ENCODE peak calls at places on chromosomes 3 and 15, in five cellular contexts. W is endothelial cell, L is A549, O is fibroblast of pulmonary artery, N is fibroblast of mammary gland. U is an unnamed sample.

GRCh38 chr3:127389415-127389814 is 101.6 kb upstream of the PRR20G start:
- DNase-seq in O (no peak), N (no peak), W (no peak), L (no peak), U (no peak)

GRCh38 chr3:44909063-44909462 is 34.7 kb downstream of the TGM4 start:
- DNase-seq in L (no peak), W (no peak), O (no peak), N (no peak), U (no peak)

GRCh38 chr15:49747340-49747739 is 126.5 kb downstream of the DTWD1 start:
- DNase-seq in W (no peak), N (no peak), O (no peak), L (no peak), U (no peak)

GRCh38 chr3:141227752-141228151 is 3.9 kb upstream of the PXYLP1 start:
- DNase-seq in O (peak), L (no peak), N (peak), W (no peak), U (peak)

GRCh38 chr15:48798319-48798718 is 12.6 kb downstream of the CEP152 start:
- DNase-seq in L (no peak), W (no peak), O (no peak), N (no peak), U (no peak)

GRCh38 chr3:4754180-4755086 is 224.8 kb upstream of the BHLHE40 start:
- DNase-seq in W (no peak), O (no peak), L (no peak), N (no peak), U (no peak)

GRCh38 chr3:151578495-151578894 is 117.6 kb upstream of the IGSF10 start:
- DNase-seq in O (no peak), W (no peak), L (no peak), N (no peak), U (no peak)

GRCh38 chr3:42702982-42703694 is 540 bp upstream of the HHATL start:
- DNase-seq in N (no peak), O (no peak), L (no peak), W (no peak), U (no peak)

GRCh38 chr3:187770224-187770623 is 25.0 kb upstream of the BCL6 start:
- DNase-seq in O (no peak), W (no peak), L (no peak), N (no peak), U (no peak)

GRCh38 chr15:29090617-29091466 is 178.8 kb downstream of the NSMCE3 start:
- DNase-seq in L (peak), N (peak), O (peak), W (peak), U (no peak)

GRCh38 chr3:42988566-42988965 is 9.5 kb downstream of the GASK1A start:
- DNase-seq in W (no peak), O (no peak), L (no peak), N (no peak), U (no peak)

GRCh38 chr3:149016669-149017541 is 25.6 kb downstream of the GYG1 start:
- DNase-seq in N (peak), O (peak), L (no peak), W (no peak), U (peak)

GRCh38 chr3:64267774-64268604 is 42.7 kb upstream of the PRICKLE2 start:
- DNase-seq in W (peak), L (no peak), O (peak), N (peak), U (no peak)

GRCh38 chr3:115961390-115961789 is 338.1 kb downstream of the GAP43 start:
- DNase-seq in W (no peak), L (no peak), N (peak), O (no peak), U (no peak)

GRCh38 chr3:54188176-54188791 is 65.9 kb downstream of the CACNA2D3 start:
- DNase-seq in L (peak), N (peak), W (peak), O (peak), U (peak)

GRCh38 chr3:37703633-37704032 is 158.0 kb upstream of the CTDSPL start:
- DNase-seq in W (no peak), N (peak), L (no peak), O (peak), U (no peak)

GRCh38 chr15:68789921-68790575 is 30.6 kb downstream of the ANP32A start:
- DNase-seq in N (no peak), L (no peak), O (peak), W (peak), U (no peak)

GRCh38 chr3:16059081-16059537 is 115.4 kb upstream of the GALNT15 start:
- DNase-seq in L (no peak), O (no peak), W (no peak), N (peak), U (no peak)

GRCh38 chr15:59687831-59688230 is 1.3 kb downstream of the BNIP2 start:
- DNase-seq in N (peak), O (peak), L (no peak), W (no peak), U (no peak)

GRCh38 chr3:127735767-127736693 is 63.3 kb downstream of the ABTB1 start:
- DNase-seq in W (no peak), L (peak), O (peak), N (peak), U (peak)

GRCh38 chr15:52441846-52442245 is 86.8 kb downstream of the MYO5A start:
- DNase-seq in N (no peak), W (no peak), O (peak), L (no peak), U (no peak)

GRCh38 chr3:98574157-98574556 is 19.3 kb downstream of the CPOX start:
- DNase-seq in W (no peak), L (no peak), N (no peak), O (no peak), U (no peak)

GRCh38 chr3:149726716-149727407 is 25.4 kb downstream of the COMMD2 start:
- DNase-seq in O (no peak), L (no peak), W (no peak), N (peak), U (no peak)

GRCh38 chr3:183449391-183449790 is 21.0 kb upstream of the MCF2L2 start:
- DNase-seq in W (no peak), N (no peak), O (peak), L (no peak), U (no peak)

GRCh38 chr15:99702895-99703602 is 30.2 kb downstream of the LYSMD4 start:
- DNase-seq in N (no peak), W (no peak), O (peak), L (no peak), U (no peak)

GRCh38 chr3:181316481-181316880 is 326.9 kb upstream of the DNAJC19 start:
- DNase-seq in O (peak), N (peak), L (no peak), W (peak), U (no peak)

GRCh38 chr3:17678116-17678741 is 64.2 kb downstream of the TBC1D5 start:
- DNase-seq in W (no peak), L (no peak), O (peak), N (peak), U (no peak)

GRCh38 chr3:10242182-10243065 is 5.8 kb upstream of the TATDN2 start:
- DNase-seq in W (no peak), O (peak), N (peak), L (no peak), U (no peak)

GRCh38 chr15:36977620-36978610 is 122.4 kb downstream of the MEIS2 start:
- DNase-seq in N (no peak), L (no peak), W (no peak), O (no peak), U (no peak)

GRCh38 chr3:11195201-11195600 is 40.9 kb downstream of the HRH1 start:
- DNase-seq in W (no peak), L (no peak), O (no peak), N (no peak), U (no peak)

GRCh38 chr3:98962951-98963350 is 61.5 kb upstream of the DCBLD2 start:
- DNase-seq in W (no peak), L (no peak), N (peak), O (no peak), U (no peak)

GRCh38 chr3:82382831-82383230 is 621.4 kb upstream of the GBE1 start:
- DNase-seq in O (no peak), L (no peak), W (no peak), N (no peak), U (no peak)

GRCh38 chr15:84022516-84022915 is 213.1 kb upstream of the GOLGA6L4 start:
- DNase-seq in L (no peak), N (no peak), W (no peak), O (no peak), U (no peak)

GRCh38 chr15:84023636-84024035 is 211.9 kb upstream of the GOLGA6L4 start:
- DNase-seq in W (peak), L (peak), O (peak), N (peak), U (peak)
- TF ChIP-seq CTCF in W (peak), L (peak), O (peak), N (peak), U (peak)

GRCh38 chr3:186567072-186567921 is at the start of gene TBCCD1:
- DNase-seq in O (peak), N (peak), L (peak), W (peak), U (peak)
- TF ChIP-seq CTCF in O (no peak), N (no peak), L (no peak), W (no peak), U (no peak)

GRCh38 chr3:65914032-65914739 is 124.5 kb downstream of the MAGI1 start:
- DNase-seq in L (no peak), N (no peak), O (no peak), W (no peak), U (no peak)

GRCh38 chr3:65912647-65913046 is 126.1 kb downstream of the MAGI1 start:
- DNase-seq in L (no peak), W (no peak), N (no peak), O (no peak), U (no peak)

GRCh38 chr3:65915477-65915876 is 123.2 kb downstream of the MAGI1 start:
- DNase-seq in O (no peak), N (no peak), L (no peak), W (no peak), U (no peak)

GRCh38 chr3:65919841-65920240 is 118.9 kb downstream of the MAGI1 start:
- DNase-seq in N (peak), W (no peak), O (peak), L (no peak), U (no peak)

GRCh38 chr3:65914740-65915366 is 123.9 kb downstream of the MAGI1 start:
- DNase-seq in O (no peak), L (no peak), N (peak), W (no peak), U (no peak)
- TF ChIP-seq CTCF in O (peak), L (peak), N (peak), W (no peak), U (peak)

DNA sequence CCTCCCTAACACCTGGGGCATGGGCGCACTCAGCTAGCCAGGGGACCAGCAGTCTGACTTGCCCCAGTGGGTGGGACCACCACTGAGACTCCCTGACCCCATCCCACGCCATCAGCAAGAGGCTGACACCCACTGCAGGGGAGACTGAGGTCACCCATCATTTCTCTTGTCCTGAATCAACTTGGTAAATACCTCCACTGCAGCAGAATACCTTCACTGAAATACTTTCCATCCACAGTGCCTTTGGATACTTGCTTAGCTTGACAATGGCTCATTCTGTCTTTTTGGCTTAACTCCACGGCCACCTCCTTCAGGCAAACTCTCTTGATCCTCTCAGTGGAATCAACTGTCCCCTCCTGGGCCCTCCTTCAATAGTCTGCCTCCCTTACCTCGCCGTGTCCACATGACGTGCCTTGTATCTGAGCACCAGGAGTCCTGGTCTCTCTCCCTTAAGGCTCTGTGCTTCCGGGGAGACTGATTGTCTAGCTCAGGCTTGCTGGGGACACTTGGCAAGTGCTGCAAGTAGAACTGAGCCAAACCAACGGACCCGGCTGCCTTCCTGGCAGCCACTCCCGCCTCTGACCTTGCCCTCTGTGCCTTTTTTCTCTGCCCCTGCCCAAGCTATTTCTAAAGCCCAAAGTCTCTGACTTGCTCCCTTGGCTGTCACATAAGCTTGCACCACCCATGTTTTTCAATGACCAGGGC is 119.1 kb downstream of the ADCY5 start:
- DNase-seq in O (no peak), N (no peak), W (no peak), L (no peak), U (no peak)
- TF ChIP-seq CTCF in O (no peak), N (no peak), W (no peak), L (no peak), U (no peak)

DNA sequence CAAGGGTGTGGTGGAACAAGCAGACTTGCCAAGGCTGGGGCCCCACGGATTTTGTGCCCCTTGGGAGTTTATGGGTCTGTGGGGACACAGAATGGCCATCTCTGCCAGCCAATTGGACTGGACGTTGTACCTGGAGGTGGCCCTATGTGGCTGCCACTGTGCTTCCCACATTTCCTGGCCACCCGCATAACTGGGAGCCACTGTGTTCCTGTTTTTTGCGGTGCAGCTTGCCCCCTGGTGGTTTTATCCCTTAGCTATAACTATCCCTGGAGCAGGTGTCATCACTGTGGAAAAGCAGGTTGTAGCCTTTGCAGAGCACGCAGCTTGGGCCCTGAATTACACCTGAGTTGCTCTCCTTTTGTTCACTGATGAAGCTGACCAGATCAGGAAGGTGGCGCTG is 306.3 kb downstream of the ZPLD1 start:
- DNase-seq in L (no peak), O (no peak), W (no peak), N (no peak), U (no peak)
- TF ChIP-seq CTCF in L (no peak), O (no peak), W (no peak), N (no peak), U (no peak)

GRCh38 chr15:70169147-70169546 is 71.4 kb upstream of the TLE3 start:
- DNase-seq in W (no peak), L (no peak), N (no peak), O (no peak), U (no peak)

GRCh38 chr15:70172124-70172523 is 74.4 kb upstream of the TLE3 start:
- DNase-seq in N (no peak), L (no peak), W (no peak), O (no peak), U (no peak)

GRCh38 chr15:70170096-70170699 is 72.5 kb upstream of the TLE3 start:
- DNase-seq in L (no peak), N (no peak), O (no peak), W (no peak), U (no peak)

GRCh38 chr15:70171224-70171886 is 73.6 kb upstream of the TLE3 start:
- DNase-seq in N (no peak), O (no peak), L (no peak), W (no peak), U (no peak)

DNA sequence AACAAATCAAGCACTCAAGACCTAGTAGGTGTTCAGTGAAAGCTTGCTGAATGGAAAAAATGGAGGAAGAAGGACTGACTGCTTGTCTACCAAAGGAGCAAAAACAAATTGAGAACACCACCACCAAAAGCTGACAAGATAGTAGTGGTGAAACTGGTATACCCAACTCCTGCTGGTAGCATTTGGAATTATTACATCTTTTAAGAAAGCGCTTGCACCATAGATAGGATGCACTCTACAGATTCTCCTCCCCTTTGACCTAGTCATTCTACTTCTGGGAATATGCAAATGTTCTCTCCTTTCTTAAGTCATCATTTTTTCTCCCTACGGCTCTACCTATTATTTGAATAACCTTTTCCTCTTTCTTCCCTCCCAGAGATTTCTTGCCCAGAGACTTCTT is 74.8 kb upstream of the TLE3 start:
- DNase-seq in W (no peak), O (no peak), N (no peak), L (peak), U (no peak)
- TF ChIP-seq CTCF in W (no peak), O (no peak), N (no peak), L (no peak), U (no peak)

GRCh38 chr15:70098170-70098460 is 398 bp upstream of the TLE3 start:
- DNase-seq in N (no peak), W (no peak), O (no peak), L (no peak), U (no peak)

GRCh38 chr15:70099966-70100494 is 2.3 kb upstream of the TLE3 start:
- DNase-seq in W (no peak), N (no peak), O (peak), L (no peak), U (no peak)

GRCh38 chr15:70098461-70099166 is 897 bp upstream of the TLE3 start:
- DNase-seq in L (peak), O (peak), W (peak), N (no peak), U (no peak)

GRCh38 chr15:70100495-70101331 is 3.0 kb upstream of the TLE3 start:
- DNase-seq in W (peak), L (peak), N (peak), O (peak), U (no peak)

GRCh38 chr15:70099167-70099965 is 1.6 kb upstream of the TLE3 start:
- DNase-seq in N (peak), O (peak), W (peak), L (peak), U (peak)
- TF ChIP-seq CTCF in N (no peak), O (no peak), W (no peak), L (no peak), U (no peak)